ENCODE peak calls at places on chromosomes 5 and 9, in five cellular contexts. V is NCI-H146; H is CD8-positive, alpha-beta T cell; P is iPS-NIHi11; M is heart right ventricle. B is an unnamed sample.

GRCh38 chr5:164013077-164013670 is 507.8 kb downstream of the MAT2B start:
- DNase-seq in H (no peak), P (peak; percentile 45), V (peak; percentile 27), M (peak; percentile 44), B (no peak)

GRCh38 chr5:4640793-4641192 is 499.3 kb upstream of the ADAMTS16 start:
- DNase-seq in M (no peak), P (peak; percentile 63), H (no peak), V (peak; percentile 70), B (no peak)

GRCh38 chr5:34680896-34681295 is 24.8 kb downstream of the RAI14 start:
- DNase-seq in H (no peak), P (no peak), V (no peak), M (no peak), B (no peak)

GRCh38 chr9:34591091-34591910 is 1.8 kb upstream of the CNTFR start:
- DNase-seq in P (peak; percentile 94), H (peak; percentile 86), V (peak; percentile 83), M (peak; percentile 85), B (peak; percentile 84)

GRCh38 chr9:110007477-110008270 is 200.3 kb downstream of the C9orf152 start:
- DNase-seq in H (no peak), M (no peak), P (no peak), V (no peak), B (no peak)

GRCh38 chr5:159640376-159640775 is 275.9 kb upstream of the ADRA1B start:
- DNase-seq in V (no peak), M (no peak), P (no peak), H (no peak), B (no peak)

GRCh38 chr5:10576121-10576789 is 12.4 kb downstream of the ANKRD33B start:
- DNase-seq in P (no peak), H (no peak), V (no peak), M (no peak), B (no peak)

GRCh38 chr9:89802809-89803355 is 198.1 kb downstream of the GADD45G start:
- DNase-seq in M (peak; percentile 75), V (no peak), H (no peak), P (no peak), B (no peak)

GRCh38 chr5:159341914-159342313 is 11.6 kb upstream of the IL12B start:
- DNase-seq in H (peak; percentile 62), V (no peak), M (peak; percentile 63), P (peak; percentile 14), B (no peak)

GRCh38 chr9:116270559-116270958 is 117.0 kb downstream of the PAPPA start:
- DNase-seq in M (no peak), V (no peak), H (no peak), P (no peak), B (no peak)

GRCh38 chr5:142433526-142434321 is 108.9 kb upstream of the SPRY4 start:
- DNase-seq in H (no peak), M (no peak), V (no peak), P (no peak), B (no peak)

GRCh38 chr5:170617519-170618218 is 113.8 kb downstream of the KCNIP1 start:
- DNase-seq in V (no peak), H (no peak), M (no peak), P (no peak), B (no peak)

GRCh38 chr5:55821731-55822512 is 29.2 kb upstream of the IL31RA start:
- DNase-seq in H (no peak), P (peak; percentile 58), V (no peak), M (no peak), B (peak; percentile 18)

GRCh38 chr5:81171769-81172168 is 61.4 kb upstream of the CKMT2 start:
- DNase-seq in H (no peak), V (peak; percentile 73), M (no peak), P (no peak), B (no peak)

GRCh38 chr9:31799953-31800609 is 584.4 kb upstream of the ACO1 start:
- DNase-seq in P (peak; percentile 30), H (no peak), M (no peak), V (peak; percentile 87), B (no peak)

GRCh38 chr5:83363876-83364275 is 107.7 kb upstream of the VCAN start:
- DNase-seq in H (no peak), V (no peak), P (no peak), M (no peak), B (no peak)

GRCh38 chr9:75636427-75637045 is 253.9 kb upstream of the PCSK5 start:
- DNase-seq in H (no peak), V (no peak), M (peak; percentile 48), P (no peak), B (no peak)

GRCh38 chr9:122572456-122572855 is 10.7 kb downstream of the OR1L8 start:
- DNase-seq in H (no peak), M (no peak), V (no peak), P (no peak), B (no peak)

GRCh38 chr9:35478871-35479270 is 11.0 kb upstream of the RUSC2 start:
- DNase-seq in M (no peak), V (no peak), H (no peak), P (no peak), B (no peak)

GRCh38 chr5:134177197-134178171 is 734 bp upstream of the SKP1 start:
- DNase-seq in M (peak; percentile 77), V (peak; percentile 70), H (no peak), P (peak; percentile 9), B (no peak)

GRCh38 chr9:19498015-19498414 is 89.2 kb downstream of the ACER2 start:
- DNase-seq in M (no peak), V (no peak), P (no peak), H (no peak), B (no peak)

GRCh38 chr5:30100929-30101328 is 1092.6 kb upstream of the CDH6 start:
- DNase-seq in V (peak; percentile 38), P (no peak), M (no peak), H (no peak), B (no peak)